ENCODE peak calls at places on chromosomes 1 and 21, in four cellular contexts. I, R, Y and V are unnamed samples.

GRCh38 chr1:233025156-233025555 is 74.7 kb downstream of the NTPCR start:
- DNase-seq in R (no peak), Y (peak; percentile 27), I (no peak), V (no peak)

GRCh38 chr1:10663668-10664035 is 132.8 kb downstream of the CASZ1 start:
- DNase-seq in Y (no peak), I (no peak), R (no peak), V (no peak)

GRCh38 chr1:189657131-189657530 is 820.5 kb downstream of the BRINP3 start:
- DNase-seq in Y (no peak), I (no peak), R (no peak), V (no peak)

GRCh38 chr1:21909286-21909759 is 27.8 kb downstream of the HSPG2 start:
- DNase-seq in Y (no peak), I (no peak), R (no peak), V (no peak)

GRCh38 chr1:243325305-243325890 is 69.6 kb downstream of the SDCCAG8 start:
- DNase-seq in Y (no peak), R (peak; percentile 34), I (no peak), V (no peak)

GRCh38 chr1:107851418-107851817 is 113.6 kb downstream of the VAV3 start:
- DNase-seq in I (no peak), Y (no peak), R (no peak), V (no peak)

GRCh38 chr1:67889466-67889865 is 56.2 kb upstream of the GNG12 start:
- DNase-seq in I (no peak), R (no peak), Y (no peak), V (no peak)

GRCh38 chr1:198465201-198466144 is 75.0 kb downstream of the ATP6V1G3 start:
- DNase-seq in R (no peak), I (no peak), Y (no peak), V (no peak)

GRCh38 chr21:32007461-32007860 is 134.6 kb downstream of the HUNK start:
- DNase-seq in Y (no peak), I (no peak), R (no peak), V (no peak)

GRCh38 chr1:79040424-79041089 is 34.0 kb upstream of the ADGRL4 start:
- DNase-seq in I (no peak), Y (no peak), R (no peak), V (no peak)

GRCh38 chr1:85576642-85577420 is 3.7 kb upstream of the CCN1 start:
- DNase-seq in I (peak; percentile 47), Y (peak; percentile 39), R (no peak), V (no peak)

GRCh38 chr1:245154429-245155185 is at the start of gene KIF26B:
- DNase-seq in Y (peak; percentile 36), I (no peak), R (peak; percentile 17), V (no peak)